ENCODE peak calls at places on chromosomes 12 and 14, in five cellular contexts. F is left lung; X is heart right ventricle; U is CD8-positive, alpha-beta T cell; M is hepatocyte. O is an unnamed sample. For H3K36me3, the result is how much of the 10 kb centered on the place peaks cover.

GRCh38 chr12:68162374-68162773 is 2.8 kb upstream of the IFNG start:
- DNase-seq in X (no peak), U (no peak), M (no peak), F (no peak), O (no peak)

GRCh38 chr12:28963554-28963953 is 185.5 kb upstream of the FAR2 start:
- DNase-seq in M (peak), F (no peak), X (no peak), U (no peak), O (no peak)

GRCh38 chr14:56036353-56036752 is 81.9 kb upstream of the PELI2 start:
- DNase-seq in U (no peak), F (no peak), X (no peak), M (no peak), O (no peak)

GRCh38 chr14:60963761-60964160 is 17.1 kb downstream of the TRMT5 start:
- DNase-seq in X (no peak), M (no peak), U (no peak), F (no peak), O (no peak)

GRCh38 chr14:72451081-72451972 is 442.6 kb downstream of the DPF3 start:
- DNase-seq in X (no peak), F (no peak), M (no peak), U (peak), O (peak)

GRCh38 chr14:64879635-64880381 is at the start of gene SPTB:
- DNase-seq in U (peak), M (peak), F (peak), X (peak), O (peak)

GRCh38 chr12:88093573-88093972 is 48.3 kb downstream of the CEP290 start:
- DNase-seq in X (no peak), M (no peak), U (no peak), F (no peak), O (no peak)

GRCh38 chr12:80218925-80219714 is 119.8 kb downstream of the OTOGL start:
- DNase-seq in X (peak), U (no peak), F (no peak), M (peak), O (no peak)

GRCh38 chr12:16467304-16467703 is 119.9 kb downstream of the MGST1 start:
- DNase-seq in F (no peak), M (no peak), X (no peak), U (no peak), O (no peak)

GRCh38 chr12:106192659-106193403 is 54.1 kb upstream of the NUAK1 start:
- DNase-seq in U (no peak), F (no peak), M (no peak), X (no peak), O (no peak)

GRCh38 chr12:13022737-13023370 is 21.3 kb upstream of the FAM234B start:
- DNase-seq in X (no peak), U (no peak), M (no peak), F (no peak), O (no peak)

GRCh38 chr14:66070542-66071319 is 415.4 kb upstream of the CCDC196 start:
- DNase-seq in X (peak), U (peak), F (no peak), M (peak), O (peak)

GRCh38 chr12:76018111-76018510 is 13.5 kb downstream of the PHLDA1 start:
- DNase-seq in M (peak), U (no peak), X (no peak), F (no peak), O (no peak)

GRCh38 chr14:89337161-89337560 is 79.9 kb downstream of the FOXN3 start:
- DNase-seq in U (no peak), M (no peak), F (no peak), X (no peak), O (no peak)

GRCh38 chr14:69685217-69685616 is 73.8 kb downstream of the SUSD6 start:
- DNase-seq in U (no peak), X (no peak), M (no peak), F (no peak), O (peak)

GRCh38 chr12:121827351-121828099 is 23.7 kb downstream of the SETD1B start:
- DNase-seq in U (no peak), M (no peak), X (no peak), F (no peak), O (no peak)

GRCh38 chr12:7948585-7949264 is 12.7 kb upstream of the SLC2A3 start:
- DNase-seq in U (no peak), M (no peak), F (no peak), X (no peak), O (no peak)

GRCh38 chr14:21923820-21924219 is 250.2 kb upstream of the OR4E1 start:
- DNase-seq in U (peak), F (no peak), X (no peak), M (no peak), O (peak)

GRCh38 chr14:72318648-72319047 is 386.4 kb downstream of the RGS6 start:
- DNase-seq in U (no peak), X (no peak), F (no peak), M (no peak), O (no peak)

DNA sequence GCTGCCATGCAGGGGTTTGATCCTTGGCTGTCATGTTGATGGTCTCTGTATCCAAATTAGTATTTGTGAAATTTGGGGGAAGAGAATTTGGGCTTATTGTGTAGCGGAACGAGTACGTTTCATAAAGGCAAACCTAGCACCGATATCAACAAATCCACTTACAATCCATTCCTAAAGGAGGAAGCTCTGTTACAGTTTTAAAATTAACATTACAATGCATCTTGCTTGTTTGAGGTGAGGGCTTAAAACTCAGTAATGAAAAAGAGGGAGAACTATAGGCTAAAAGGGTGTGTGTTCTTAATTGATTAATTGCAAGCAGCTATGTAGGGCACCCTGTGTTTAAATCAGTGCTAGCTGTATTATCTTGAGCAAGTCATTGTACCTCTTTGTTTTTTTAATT is 13.7 kb downstream of the RASSF3 start:
- DNase-seq in F (no peak), X (no peak), U (no peak), M (no peak), O (no peak)
- H3K27ac ChIP-seq in F (peak), X (peak), U (no peak), M (peak), O (no peak)

GRCh38 chr12:26195641-26196423 is 459 bp downstream of the SSPN start:
- DNase-seq in F (peak), X (peak), U (no peak), M (peak), O (no peak)
- H3K4me3 ChIP-seq in F (peak), X (peak), U (no peak), M (peak), O (no peak)

DNA sequence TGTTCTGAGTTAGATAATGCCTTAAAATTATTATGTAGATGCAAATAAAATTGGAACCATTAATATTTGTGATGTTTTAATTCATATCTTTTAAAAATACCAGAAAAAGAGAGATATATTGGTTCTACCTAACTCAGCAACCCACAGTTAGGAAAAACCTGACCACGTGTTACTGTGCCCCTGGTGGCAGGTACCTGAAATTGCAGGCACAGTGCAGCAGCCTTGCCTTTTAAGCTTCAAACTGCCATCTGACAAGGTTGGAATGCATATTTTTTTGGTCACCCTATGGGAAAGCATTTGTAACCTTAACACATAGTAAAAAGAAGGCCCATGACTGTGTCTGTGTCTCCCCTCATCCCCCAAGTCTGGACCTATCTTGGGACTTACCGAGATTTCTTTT is 109.4 kb upstream of the NOS1 start:
- DNase-seq in X (no peak), M (no peak), F (no peak), U (no peak), O (no peak)
- H3K36me3 ChIP-seq in X (under half), M (under half), F (under half), U (under half), O (under half)

DNA sequence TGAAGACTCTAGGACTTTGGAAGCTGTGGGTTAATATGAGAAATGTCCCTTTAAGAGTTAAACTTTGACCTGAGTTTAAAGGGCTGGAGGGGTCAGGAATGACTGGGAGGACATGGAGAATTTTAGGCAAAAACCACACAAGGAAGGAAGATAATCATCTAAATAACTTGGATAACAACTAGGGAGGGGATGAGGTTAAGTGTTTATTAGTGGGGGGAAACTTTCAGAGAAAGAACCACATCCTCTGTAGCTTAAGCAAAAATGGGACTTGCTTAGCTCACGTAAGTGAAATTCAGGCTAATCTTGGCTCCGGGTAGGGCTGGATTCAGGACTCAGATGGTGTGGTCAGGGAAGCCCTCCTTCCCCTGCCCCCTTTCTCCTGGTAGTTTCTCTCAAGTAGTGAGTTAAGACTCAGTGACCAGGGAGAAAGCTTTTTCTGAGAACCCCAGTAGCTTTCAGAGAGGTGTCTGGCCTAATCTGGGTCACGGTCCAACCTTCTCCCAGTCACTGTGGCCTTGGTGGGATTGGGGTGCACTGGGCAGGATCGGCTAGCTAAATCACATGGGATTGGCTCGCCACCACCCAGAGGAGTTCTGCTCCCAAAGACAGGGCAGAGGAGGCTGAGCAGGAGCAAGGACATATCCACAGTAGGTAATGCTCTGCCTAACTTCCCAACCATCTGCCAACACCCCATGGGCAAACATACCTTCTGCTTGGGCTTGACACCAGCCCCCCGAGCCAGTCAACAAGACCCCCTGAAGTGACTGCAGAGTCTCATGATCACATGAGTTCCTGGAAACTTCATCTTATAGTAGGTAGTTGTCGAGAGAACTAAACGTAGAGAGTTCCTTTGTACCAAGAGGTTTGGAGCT is 52.8 kb downstream of the ARF6 start:
- DNase-seq in M (no peak), F (no peak), U (peak), X (no peak), O (no peak)
- H3K27ac ChIP-seq in M (peak), F (peak), U (peak), X (peak), O (peak)

GRCh38 chr12:110744176-110744575 is 1.5 kb upstream of the PPP1CC start:
- DNase-seq in F (no peak), M (no peak), X (no peak), U (peak), O (no peak)
- H3K4me3 ChIP-seq in F (no peak), M (no peak), X (no peak), U (no peak), O (no peak)

DNA sequence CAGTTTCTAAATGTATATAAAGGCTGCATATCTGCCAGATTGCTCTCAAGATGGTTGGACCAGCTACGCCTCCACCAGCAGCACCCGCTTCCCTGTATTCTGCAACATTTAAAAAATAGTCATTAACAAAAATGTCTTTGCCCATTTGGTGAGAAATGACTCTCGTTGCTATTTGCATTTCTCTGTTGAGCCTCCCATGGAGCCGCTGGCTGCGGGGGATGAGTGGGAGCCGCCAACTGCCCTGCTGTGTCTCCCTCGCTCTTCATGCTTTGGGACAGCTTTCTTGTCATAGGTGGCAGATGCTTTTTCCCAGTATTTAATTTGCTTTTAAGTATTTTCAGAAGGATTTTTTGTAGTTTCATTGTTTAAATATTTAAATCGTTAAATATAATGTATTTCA is 54.8 kb downstream of the DYNC1H1 start:
- DNase-seq in M (no peak), U (no peak), X (no peak), F (no peak), O (no peak)
- H3K36me3 ChIP-seq in M (under half), U (half or more), X (under half), F (under half), O (half or more)

GRCh38 chr14:20781805-20782204 is 737 bp downstream of the RNASE6 start:
- DNase-seq in X (no peak), F (no peak), U (peak), M (no peak), O (no peak)

GRCh38 chr14:20787025-20787424 is 6.0 kb downstream of the RNASE6 start:
- DNase-seq in M (no peak), U (no peak), F (no peak), X (no peak), O (no peak)

GRCh38 chr14:20782280-20782890 is 1.3 kb downstream of the RNASE6 start:
- DNase-seq in U (peak), X (no peak), M (peak), F (no peak), O (no peak)
- H3K27ac ChIP-seq in U (no peak), X (peak), M (peak), F (peak), O (peak)

DNA sequence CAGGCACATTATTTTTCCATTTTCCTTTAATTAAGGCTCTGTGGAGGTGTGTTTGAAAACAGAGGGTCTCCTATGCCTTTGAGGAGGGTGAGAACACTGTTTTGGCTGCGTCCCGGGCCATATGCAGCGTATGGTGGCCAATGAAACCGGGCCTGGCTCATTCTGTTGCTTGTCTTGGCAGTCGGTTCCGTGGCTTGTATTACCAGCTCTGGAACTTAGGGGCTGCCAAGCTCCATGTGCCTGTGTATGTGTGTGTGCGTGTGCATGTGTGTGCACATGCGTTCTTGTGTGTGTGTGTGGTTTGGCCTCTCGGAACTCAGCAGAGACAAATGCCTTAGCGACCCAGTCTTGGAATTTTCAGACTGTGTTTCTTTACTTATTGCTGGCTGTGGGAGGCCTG is 2.7 kb downstream of the JDP2 start:
- DNase-seq in F (no peak), M (peak), X (peak), U (no peak), O (no peak)
- H3K4me3 ChIP-seq in F (peak), M (no peak), X (no peak), U (no peak), O (no peak)

DNA sequence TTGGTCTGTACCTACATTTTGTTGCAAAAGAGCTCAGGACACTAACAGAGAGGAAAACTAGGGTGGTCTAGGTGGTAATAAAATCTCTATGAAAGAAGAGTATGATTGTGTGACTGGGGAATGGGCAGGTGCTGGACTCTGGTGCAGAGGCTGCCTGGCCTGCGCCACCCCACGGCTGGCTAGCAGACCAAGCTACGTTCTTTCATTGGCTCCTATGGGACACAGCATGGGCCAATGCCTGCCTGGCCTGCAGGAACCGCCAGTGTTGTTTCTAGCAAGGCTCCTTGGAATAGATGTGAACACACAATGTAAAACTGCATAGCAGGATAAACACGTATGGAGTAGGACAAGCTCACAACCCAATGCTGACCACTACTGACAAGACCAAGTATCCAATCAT is 51.7 kb upstream of the CORO1C start:
- DNase-seq in U (no peak), M (no peak), F (peak), X (no peak), O (no peak)
- H3K36me3 ChIP-seq in U (under half), M (under half), F (under half), X (under half), O (under half)

O was measured in effector memory CD4-positive, alpha-beta T cell.